ENCODE peak calls at places on chromosome 19, in six cellular contexts. W, R, C, U, K and J are unnamed samples.
A peak's percentile ranks its signal among the peaks of the same experiment; 100 is the strongest.

GRCh38 chr19:5942991-5943390 is 28.9 kb downstream of the CAPS start:
- DNase-seq in W (no peak), R (no peak), C (no peak), U (no peak), K (no peak), J (no peak)

GRCh38 chr19:39032164-39032918 is at the start of gene FBXO27:
- DNase-seq in W (no peak), R (no peak), C (peak; percentile 32), U (no peak), K (peak; percentile 91), J (peak; percentile 18)

GRCh38 chr19:37954421-37954874 is 47.4 kb downstream of the SIPA1L3 start:
- DNase-seq in W (no peak), R (no peak), C (no peak), U (no peak), K (no peak), J (no peak)

GRCh38 chr19:5255602-5256231 is 84.9 kb downstream of the PTPRS start:
- DNase-seq in W (no peak), R (no peak), C (peak; percentile 10), U (no peak), K (no peak), J (no peak)

GRCh38 chr19:58154287-58154678 is 3.7 kb upstream of the ZNF329 start:
- DNase-seq in W (peak; percentile 61), R (no peak), C (peak; percentile 75), U (no peak), K (no peak), J (peak; percentile 34)

GRCh38 chr19:5539431-5539833 is 28.3 kb downstream of the TINCR start:
- DNase-seq in W (no peak), R (no peak), C (no peak), U (no peak), K (peak; percentile 80), J (peak; percentile 38)

GRCh38 chr19:18730885-18731513 is 47.5 kb downstream of the CRTC1 start:
- DNase-seq in W (no peak), R (no peak), C (no peak), U (no peak), K (peak; percentile 51), J (no peak)

GRCh38 chr19:16200038-16200775 is 2.5 kb downstream of the AP1M1 start:
- DNase-seq in W (no peak), R (peak; percentile 61), C (peak; percentile 69), U (no peak), K (no peak), J (no peak)

GRCh38 chr19:14089662-14090508 is 666 bp downstream of the SAMD1 start:
- DNase-seq in W (peak; percentile 53), R (peak; percentile 17), C (peak; percentile 83), U (peak; percentile 46), K (peak; percentile 71), J (peak; percentile 58)

GRCh38 chr19:32459199-32459865 is 53.8 kb downstream of the DPY19L3 start:
- DNase-seq in W (no peak), R (no peak), C (no peak), U (no peak), K (no peak), J (no peak)

GRCh38 chr19:5627395-5627904 is 4.6 kb downstream of the SAFB start:
- DNase-seq in W (no peak), R (peak; percentile 73), C (peak; percentile 68), U (no peak), K (peak; percentile 55), J (peak; percentile 56)

GRCh38 chr19:5355693-5356092 is 15.1 kb upstream of the PTPRS start:
- DNase-seq in W (no peak), R (no peak), C (no peak), U (no peak), K (no peak), J (no peak)

GRCh38 chr19:41595258-41595889 is 19.4 kb downstream of the CEACAM21 start:
- DNase-seq in W (no peak), R (peak; percentile 22), C (peak; percentile 89), U (peak; percentile 45), K (peak; percentile 83), J (peak; percentile 23)

GRCh38 chr19:55486971-55487883 is 1.0 kb upstream of the SSC5D start:
- DNase-seq in W (peak; percentile 93), R (peak; percentile 74), C (peak; percentile 97), U (no peak), K (peak; percentile 78), J (peak; percentile 66)

GRCh38 chr19:16548956-16549355 is 6.7 kb upstream of the CHERP start:
- DNase-seq in W (no peak), R (no peak), C (no peak), U (no peak), K (no peak), J (no peak)

GRCh38 chr19:16288544-16288943 is 36.1 kb upstream of the KLF2 start:
- DNase-seq in W (no peak), R (no peak), C (no peak), U (no peak), K (no peak), J (no peak)

GRCh38 chr19:4575267-4575793 is 15.8 kb upstream of the SEMA6B start:
- DNase-seq in W (peak; percentile 47), R (peak; percentile 64), C (peak; percentile 87), U (no peak), K (peak; percentile 96), J (peak; percentile 68)

GRCh38 chr19:3098515-3099346 is 4.6 kb downstream of the GNA11 start:
- DNase-seq in W (peak; percentile 48), R (no peak), C (peak; percentile 75), U (no peak), K (no peak), J (peak; percentile 86)

GRCh38 chr19:32372726-32373613 is 27.6 kb downstream of the ZNF507 start:
- DNase-seq in W (no peak), R (no peak), C (no peak), U (no peak), K (no peak), J (no peak)

GRCh38 chr19:10593820-10594637 is 6.9 kb upstream of the AP1M2 start:
- DNase-seq in W (no peak), R (peak; percentile 76), C (no peak), U (no peak), K (no peak), J (no peak)

GRCh38 chr19:18488403-18488723 is 33.5 kb downstream of the ELL start:
- DNase-seq in W (no peak), R (no peak), C (peak; percentile 80), U (no peak), K (no peak), J (no peak)

GRCh38 chr19:49639401-49640112 is 386 bp downstream of the RRAS start:
- DNase-seq in W (peak; percentile 52), R (peak; percentile 20), C (peak; percentile 54), U (no peak), K (peak; percentile 65), J (no peak)
- H3K27ac ChIP-seq in W (peak overlapping the region; percentile 97), R (peak overlapping the region; percentile 99), C (peak overlapping the region; percentile 88), U (peak overlapping the region; percentile 93), K (no peak overlapping the region), J (peak overlapping the region; percentile 100)

GRCh38 chr19:1859319-1859718 is 4.1 kb downstream of the KLF16 start:
- DNase-seq in W (no peak), R (no peak), C (no peak), U (no peak), K (peak; percentile 83), J (no peak)
- H3K27ac ChIP-seq in W (no peak overlapping the region), R (peak overlapping the region; percentile 85), C (peak overlapping the region; percentile 72), U (peak overlapping the region; percentile 81), K (no peak overlapping the region), J (peak overlapping the region; percentile 36)

DNA sequence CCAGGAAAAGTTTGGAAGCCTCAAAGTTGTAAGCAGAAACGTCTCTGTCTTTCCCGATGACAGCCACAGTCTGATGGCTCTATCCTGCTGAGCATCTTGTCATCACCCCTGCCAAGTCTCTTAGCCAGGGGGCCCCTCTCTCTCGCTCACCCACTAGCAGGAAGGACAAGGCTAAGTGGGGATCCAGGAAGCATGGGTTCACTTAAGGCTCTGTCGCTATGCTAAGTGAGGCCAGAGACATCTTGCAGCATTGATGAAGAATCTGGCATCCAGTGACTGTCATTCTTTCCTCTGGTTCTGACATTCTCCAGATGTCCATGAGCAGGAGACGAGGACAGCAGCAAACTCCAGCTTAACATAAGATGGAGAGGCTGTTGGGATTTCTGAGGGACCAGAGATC is 230.3 kb downstream of the TSHZ3 start:
- DNase-seq in W (no peak), R (no peak), C (no peak), U (no peak), K (no peak), J (no peak)
- H3K27ac ChIP-seq in W (no peak overlapping the region), R (no peak overlapping the region), C (no peak overlapping the region), U (no peak overlapping the region), K (no peak overlapping the region), J (no peak overlapping the region)

GRCh38 chr19:51509823-51510660 is 8.4 kb upstream of the SIGLEC12 start:
- DNase-seq in W (no peak), R (no peak), C (no peak), U (no peak), K (no peak), J (no peak)
- H3K27ac ChIP-seq in W (no peak overlapping the region), R (no peak overlapping the region), C (no peak overlapping the region), U (no peak overlapping the region), K (no peak overlapping the region), J (no peak overlapping the region)

GRCh38 chr19:9086761-9087160 is at the start of gene OR1M1:
- DNase-seq in W (no peak), R (no peak), C (no peak), U (no peak), K (no peak), J (no peak)
- H3K27ac ChIP-seq in W (no peak within 1 kb of the TSS), R (no peak within 1 kb of the TSS), C (no peak within 1 kb of the TSS), U (no peak within 1 kb of the TSS), K (no peak within 1 kb of the TSS), J (no peak within 1 kb of the TSS)